ENCODE peak calls at places on chromosomes 11 and 22, in eight cellular contexts. A is neuronal stem cell, Q is IMR-90, Z is fibroblast of villous mesenchyme, C is heart left ventricle, M is HepG2, H is bronchial epithelial cell, R is uterus. L is an unnamed sample.

GRCh38 chr22:31341386-31342088 is 4.6 kb downstream of the PATZ1 start:
- DNase-seq in H (no peak), R (no peak), C (no peak), Q (no peak), Z (no peak), M (no peak), A (no peak), L (no peak)

GRCh38 chr22:46815132-46815531 is 52.7 kb downstream of the TBC1D22A start:
- DNase-seq in Q (no peak), H (no peak), A (no peak), R (no peak), C (no peak), M (peak; percentile 69), Z (no peak), L (no peak)

GRCh38 chr11:115645631-115646271 is 141.5 kb upstream of the CADM1 start:
- DNase-seq in Q (no peak), H (no peak), M (no peak), Z (no peak), R (no peak), C (peak; percentile 68), A (peak; percentile 76), L (no peak)

GRCh38 chr11:123351375-123351774 is 78.7 kb upstream of the GRAMD1B start:
- DNase-seq in Z (peak; percentile 1), C (peak; percentile 64), A (no peak), H (no peak), R (no peak), M (no peak), Q (no peak), L (no peak)

GRCh38 chr11:113862430-113862829 is 12.9 kb downstream of the USP28 start:
- DNase-seq in M (peak; percentile 79), H (peak; percentile 54), Z (peak; percentile 22), R (no peak), A (no peak), Q (peak; percentile 71), C (no peak), L (no peak)

GRCh38 chr22:19495562-19496323 is 16.0 kb downstream of the CDC45 start:
- DNase-seq in Z (peak; percentile 44), A (no peak), H (peak; percentile 52), Q (peak; percentile 50), C (no peak), M (peak; percentile 32), R (no peak), L (no peak)

GRCh38 chr11:72354356-72355115 is 79.8 kb downstream of the CLPB start:
- DNase-seq in A (no peak), C (no peak), Q (peak; percentile 31), H (peak; percentile 21), Z (no peak), R (no peak), M (no peak), L (no peak)

GRCh38 chr22:21766933-21767462 is 31.4 kb upstream of the YPEL1 start:
- DNase-seq in H (no peak), Q (no peak), C (no peak), M (no peak), A (no peak), R (no peak), Z (no peak), L (no peak)

GRCh38 chr11:65802841-65803240 is 16.0 kb downstream of the OVOL1 start:
- DNase-seq in R (no peak), M (no peak), A (no peak), Z (no peak), C (no peak), Q (no peak), H (no peak), L (no peak)

GRCh38 chr22:27991586-27992293 is 72.7 kb upstream of the PITPNB start:
- DNase-seq in C (no peak), R (peak; percentile 9), M (no peak), A (no peak), Z (no peak), Q (no peak), H (no peak), L (no peak)

GRCh38 chr11:120805960-120806555 is 217.8 kb upstream of the TBCEL start:
- DNase-seq in H (no peak), Z (no peak), R (no peak), A (no peak), M (no peak), C (no peak), Q (no peak), L (no peak)

GRCh38 chr11:2688381-2689231 is 11.2 kb downstream of the KCNQ1OT1 start:
- DNase-seq in C (no peak), A (no peak), Q (no peak), Z (no peak), R (peak; percentile 15), M (no peak), H (no peak), L (no peak)

GRCh38 chr22:37985050-37985585 is 763 bp upstream of the SOX10 start:
- DNase-seq in Q (no peak), C (no peak), R (no peak), M (no peak), Z (no peak), H (no peak), A (no peak), L (no peak)
- H3K4me3 ChIP-seq in Q (no peak overlapping the region), C (no peak overlapping the region), R (no peak overlapping the region), M (no peak overlapping the region), Z (no peak overlapping the region), H (no peak overlapping the region), A (no peak overlapping the region), L (no peak overlapping the region)

GRCh38 chr11:77193167-77193566 is 65.1 kb downstream of the MYO7A start:
- DNase-seq in H (no peak), Z (no peak), R (no peak), A (no peak), M (no peak), C (no peak), Q (no peak), L (no peak)

GRCh38 chr11:77189588-77190210 is 61.7 kb downstream of the MYO7A start:
- DNase-seq in Q (no peak), Z (no peak), R (no peak), H (no peak), C (no peak), M (no peak), A (no peak), L (no peak)

GRCh38 chr11:77191823-77192495 is 63.9 kb downstream of the MYO7A start:
- DNase-seq in M (peak; percentile 41), A (peak; percentile 64), H (peak; percentile 86), Q (peak; percentile 20), Z (peak; percentile 51), C (no peak), R (no peak), L (peak; percentile 5)

GRCh38 chr11:77190331-77191075 is 62.5 kb downstream of the MYO7A start:
- DNase-seq in A (no peak), Z (no peak), C (no peak), R (no peak), H (no peak), M (no peak), Q (no peak), L (no peak)

DNA sequence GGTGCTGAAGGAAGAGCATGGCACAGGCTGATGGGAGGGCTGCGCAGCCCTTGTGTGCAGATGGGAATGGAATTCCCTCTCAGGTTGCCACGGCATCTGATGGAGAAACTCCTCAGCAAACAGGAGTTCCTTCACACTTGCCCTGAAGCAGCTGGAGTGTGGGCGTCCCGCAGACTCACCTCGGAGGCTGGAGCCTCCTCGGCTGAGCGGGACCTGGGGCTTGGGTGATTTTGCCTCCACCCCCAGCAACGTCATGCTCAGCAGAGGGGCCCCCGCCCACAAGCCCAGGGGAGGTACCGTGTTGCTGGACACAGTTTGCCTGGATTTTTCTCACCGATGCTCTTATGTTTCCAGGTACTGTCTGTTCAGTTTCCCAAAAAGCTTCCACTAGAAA is 63.4 kb downstream of the MYO7A start:
- DNase-seq in H (peak; percentile 10), M (no peak), Z (no peak), R (no peak), Q (peak; percentile 2), A (no peak), C (no peak), L (no peak)
- H3K4me3 ChIP-seq in H (no peak overlapping the region), M (no peak overlapping the region), Z (peak overlapping the region; percentile 49), R (no peak overlapping the region), Q (no peak overlapping the region), A (no peak overlapping the region), C (no peak overlapping the region), L (no peak overlapping the region)

GRCh38 chr11:44595006-44595405 is 29.5 kb downstream of the CD82 start:
- DNase-seq in C (no peak), Q (no peak), Z (no peak), R (no peak), H (no peak), A (no peak), M (no peak), L (no peak)

GRCh38 chr11:44598831-44599230 is 33.4 kb downstream of the CD82 start:
- DNase-seq in M (no peak), C (no peak), A (no peak), Q (no peak), H (no peak), R (no peak), Z (no peak), L (no peak)

GRCh38 chr11:44595964-44596381 is 30.5 kb downstream of the CD82 start:
- DNase-seq in H (no peak), M (no peak), Z (no peak), A (no peak), R (no peak), C (peak; percentile 89), Q (no peak), L (no peak)

GRCh38 chr11:44597358-44598009 is 32.0 kb downstream of the CD82 start:
- DNase-seq in Z (no peak), M (no peak), H (no peak), Q (no peak), A (no peak), R (no peak), C (no peak), L (no peak)

DNA sequence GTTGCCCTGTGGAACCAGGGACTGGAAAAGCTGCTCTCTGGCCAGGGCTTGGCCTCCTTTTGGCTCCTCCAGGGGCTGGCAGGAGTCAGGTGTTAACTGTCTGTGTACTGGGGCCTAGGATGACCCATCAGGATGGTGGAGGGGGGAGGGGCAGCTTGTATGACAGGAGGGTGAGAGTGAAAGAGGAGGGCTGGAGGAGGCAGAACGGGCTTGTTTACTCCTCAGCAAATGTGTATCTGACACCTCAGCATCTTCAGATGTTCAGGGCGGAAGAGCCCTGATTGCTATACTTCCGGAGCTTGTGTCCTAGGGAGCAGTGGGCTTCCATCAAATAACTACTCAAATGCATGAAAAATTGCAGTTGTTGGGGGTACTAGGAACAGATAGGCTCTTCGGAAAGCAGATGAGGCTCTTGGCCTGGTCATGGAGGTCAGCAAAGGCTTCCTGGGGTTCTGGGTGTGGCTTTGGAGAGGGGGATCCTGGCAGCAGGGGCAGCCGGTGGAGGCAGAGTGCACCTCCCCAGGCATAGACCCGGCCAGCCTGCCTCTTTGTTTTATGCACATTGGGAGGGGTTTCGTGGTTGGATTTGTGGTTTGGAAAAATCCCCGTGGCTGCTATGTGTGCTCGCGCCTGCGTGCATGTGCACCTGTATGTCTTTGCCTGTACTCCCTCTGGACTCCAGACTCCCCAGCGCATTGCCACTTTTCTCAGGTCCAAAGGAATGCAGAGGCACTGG is 31.2 kb downstream of the CD82 start:
- DNase-seq in Z (no peak), Q (no peak), A (no peak), R (no peak), C (no peak), M (no peak), H (no peak), L (no peak)
- H3K4me3 ChIP-seq in Z (no peak overlapping the region), Q (no peak overlapping the region), A (no peak overlapping the region), R (no peak overlapping the region), C (no peak overlapping the region), M (no peak overlapping the region), H (no peak overlapping the region), L (no peak overlapping the region)

DNA sequence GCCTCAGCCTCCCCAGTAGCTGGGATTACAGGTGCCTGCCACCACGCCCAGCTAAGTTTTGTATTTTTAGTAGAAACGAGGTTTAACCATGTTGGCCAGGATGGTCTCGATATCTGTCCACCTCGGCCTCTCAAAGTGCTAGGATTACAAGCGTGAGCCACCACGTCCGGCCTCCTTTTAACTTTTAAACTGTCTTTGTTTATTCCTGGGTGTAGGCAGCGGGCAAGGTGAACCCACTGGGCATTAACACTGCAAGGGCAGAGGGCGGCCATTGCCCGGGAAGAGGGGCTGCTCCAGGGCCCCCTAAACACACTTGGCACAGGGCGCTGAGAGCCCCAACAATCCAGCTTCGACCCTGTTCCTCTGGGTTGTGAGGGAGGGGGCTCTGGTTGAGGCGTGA is 693.6 kb downstream of the BRD1 start:
- DNase-seq in Q (no peak), H (no peak), M (no peak), Z (no peak), C (no peak), R (no peak), A (no peak), L (no peak)
- H3K4me3 ChIP-seq in Q (no peak overlapping the region), H (no peak overlapping the region), M (no peak overlapping the region), Z (no peak overlapping the region), C (no peak overlapping the region), R (no peak overlapping the region), A (no peak overlapping the region), L (no peak overlapping the region)